ENCODE peak calls at places on chromosome 12, in ten cellular contexts. P, C, N, S, X, J, Z, M, A and Y are unnamed samples.

GRCh38 chr12:125856366-125856765 is 791.1 kb downstream of the AACS start:
- DNase-seq in P (no peak), C (no peak), N (no peak), S (no peak), X (no peak), J (no peak), Z (no peak), M (no peak), A (no peak), Y (no peak)

GRCh38 chr12:130375888-130376287 is 38.2 kb downstream of the PIWIL1 start:
- DNase-seq in P (no peak), C (no peak), N (no peak), S (no peak), X (no peak), J (no peak), Z (no peak), M (no peak), A (no peak), Y (no peak)

GRCh38 chr12:68067762-68068376 is 78.6 kb downstream of the IFNG-AS1 start:
- DNase-seq in P (no peak), C (no peak), N (no peak), S (no peak), X (no peak), J (peak), Z (peak), M (no peak), A (no peak), Y (no peak)

GRCh38 chr12:124006582-124007170 is 33.7 kb downstream of the ZNF664 start:
- DNase-seq in P (no peak), C (no peak), N (no peak), S (no peak), X (no peak), J (no peak), Z (no peak), M (no peak), A (no peak), Y (no peak)

GRCh38 chr12:53232641-53233538 is 881 bp upstream of the RARG start:
- DNase-seq in P (peak), C (peak), N (no peak), S (peak), X (no peak), J (no peak), Z (peak), M (no peak), A (no peak), Y (no peak)

GRCh38 chr12:124302241-124302806 is 7.4 kb downstream of the RFLNA start:
- DNase-seq in P (no peak), C (peak), N (no peak), S (no peak), X (no peak), J (no peak), Z (no peak), M (no peak), A (no peak), Y (no peak)

GRCh38 chr12:24425601-24425970 is 476.1 kb upstream of the SOX5 start:
- DNase-seq in P (no peak), C (no peak), N (no peak), S (no peak), X (no peak), J (no peak), Z (no peak), M (no peak), A (no peak), Y (no peak)

GRCh38 chr12:106297075-106297474 is 5.5 kb upstream of the TCP11L2 start:
- DNase-seq in P (no peak), C (no peak), N (no peak), S (no peak), X (no peak), J (no peak), Z (no peak), M (no peak), A (no peak), Y (no peak)

GRCh38 chr12:116277393-116278258 is at the start of gene MED13L:
- DNase-seq in P (peak), C (peak), N (peak), S (peak), X (peak), J (peak), Z (peak), M (peak), A (peak), Y (peak)

GRCh38 chr12:32533971-32534590 is 134.7 kb downstream of the FGD4 start:
- DNase-seq in P (peak), C (no peak), N (no peak), S (no peak), X (peak), J (peak), Z (peak), M (peak), A (peak), Y (no peak)

GRCh38 chr12:128861226-128862016 is 8.1 kb downstream of the GLT1D1 start:
- DNase-seq in P (no peak), C (no peak), N (no peak), S (no peak), X (no peak), J (peak), Z (no peak), M (no peak), A (no peak), Y (no peak)

GRCh38 chr12:23084236-23084995 is 459.4 kb downstream of the ETNK1 start:
- DNase-seq in P (no peak), C (no peak), N (no peak), S (no peak), X (peak), J (peak), Z (peak), M (no peak), A (no peak), Y (no peak)

GRCh38 chr12:64699504-64700115 is 59.6 kb downstream of the GNS start:
- DNase-seq in P (no peak), C (peak), N (no peak), S (no peak), X (no peak), J (no peak), Z (no peak), M (no peak), A (no peak), Y (no peak)

GRCh38 chr12:45235087-45236025 is 19.5 kb downstream of the ANO6 start:
- DNase-seq in P (peak), C (no peak), N (no peak), S (no peak), X (peak), J (peak), Z (peak), M (peak), A (no peak), Y (no peak)

GRCh38 chr12:50749459-50749882 is 14.4 kb upstream of the ATF1 start:
- DNase-seq in P (no peak), C (no peak), N (no peak), S (no peak), X (no peak), J (no peak), Z (no peak), M (no peak), A (no peak), Y (no peak)

GRCh38 chr12:29428630-29429029 is 47.7 kb upstream of the ERGIC2 start:
- DNase-seq in P (no peak), C (no peak), N (no peak), S (no peak), X (peak), J (no peak), Z (peak), M (peak), A (no peak), Y (no peak)

DNA sequence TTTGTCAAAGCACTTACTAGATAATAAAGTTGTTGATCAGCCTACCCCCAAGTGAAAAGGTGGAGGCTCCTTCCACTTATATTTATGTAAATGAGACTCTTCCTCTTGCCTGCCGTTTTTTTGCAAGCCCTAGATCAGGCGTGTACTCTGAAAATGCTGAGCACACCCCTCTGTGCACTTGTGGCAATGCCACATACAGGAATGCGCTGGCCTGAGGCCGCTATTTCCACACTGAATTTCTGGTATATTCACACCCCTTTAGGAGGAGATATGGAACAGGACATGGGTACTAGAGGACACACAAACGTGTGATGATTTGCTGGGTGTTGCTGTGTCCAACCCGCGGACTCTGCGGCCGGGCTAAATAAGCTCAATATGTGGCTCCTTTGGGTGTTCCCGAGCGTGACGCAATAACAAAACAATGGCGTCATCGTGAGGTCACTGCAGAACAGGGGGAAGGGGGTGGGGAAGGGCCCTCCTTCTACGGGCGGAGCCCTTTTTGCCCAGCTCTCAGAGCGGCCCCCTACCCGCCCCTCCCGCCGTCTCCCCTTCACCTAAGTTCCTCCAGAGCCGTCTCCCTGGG is 554 bp upstream of the TSPAN31 start:
- DNase-seq in P (peak), C (no peak), N (peak), S (peak), X (peak), J (no peak), Z (peak), M (peak), A (no peak), Y (no peak)
- TF ChIP-seq CTCF in P (no peak), C (no peak), N (no peak), S (no peak), X (no peak), J (no peak), Z (no peak), M (no peak), A (no peak), Y (no peak)

DNA sequence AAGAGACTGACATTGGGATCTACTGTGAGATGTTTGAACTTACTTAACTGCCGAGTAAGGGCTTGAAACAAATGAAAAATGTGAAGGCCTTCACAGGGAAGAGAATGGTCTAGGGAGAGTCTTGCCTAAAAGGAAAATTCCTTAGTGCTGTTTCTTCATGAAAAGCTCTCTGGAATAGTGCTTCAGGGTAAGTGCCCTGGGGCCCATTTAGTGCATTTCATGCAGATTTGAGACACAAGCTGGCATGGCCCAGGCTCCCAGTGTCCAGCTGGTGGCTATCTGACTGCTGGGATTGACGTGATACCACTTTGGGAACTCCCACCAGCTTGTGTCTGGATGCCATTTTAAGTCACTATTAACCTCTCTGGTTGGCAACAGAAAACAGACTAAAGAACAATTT is 26.9 kb downstream of the BEST3 start:
- DNase-seq in P (no peak), C (no peak), N (no peak), S (no peak), X (no peak), J (no peak), Z (no peak), M (no peak), A (no peak), Y (no peak)
- TF ChIP-seq CTCF in P (no peak), C (no peak), N (no peak), S (no peak), X (no peak), J (no peak), Z (no peak), M (no peak), A (no peak), Y (no peak)

GRCh38 chr12:74322792-74323191 is 214.8 kb upstream of the ATXN7L3B start:
- DNase-seq in P (no peak), C (no peak), N (no peak), S (no peak), X (no peak), J (no peak), Z (no peak), M (no peak), A (no peak), Y (no peak)

GRCh38 chr12:74317741-74318140 is 219.9 kb upstream of the ATXN7L3B start:
- DNase-seq in P (no peak), C (no peak), N (no peak), S (no peak), X (no peak), J (no peak), Z (no peak), M (no peak), A (no peak), Y (no peak)

GRCh38 chr12:74317078-74317581 is 220.5 kb upstream of the ATXN7L3B start:
- DNase-seq in P (no peak), C (no peak), N (peak), S (no peak), X (no peak), J (no peak), Z (peak), M (no peak), A (no peak), Y (no peak)

GRCh38 chr12:74321381-74321780 is 216.3 kb upstream of the ATXN7L3B start:
- DNase-seq in P (no peak), C (peak), N (no peak), S (no peak), X (no peak), J (no peak), Z (no peak), M (no peak), A (no peak), Y (no peak)
- TF ChIP-seq CTCF in P (no peak), C (no peak), N (no peak), S (no peak), X (no peak), J (no peak), Z (no peak), M (no peak), A (no peak), Y (no peak)

DNA sequence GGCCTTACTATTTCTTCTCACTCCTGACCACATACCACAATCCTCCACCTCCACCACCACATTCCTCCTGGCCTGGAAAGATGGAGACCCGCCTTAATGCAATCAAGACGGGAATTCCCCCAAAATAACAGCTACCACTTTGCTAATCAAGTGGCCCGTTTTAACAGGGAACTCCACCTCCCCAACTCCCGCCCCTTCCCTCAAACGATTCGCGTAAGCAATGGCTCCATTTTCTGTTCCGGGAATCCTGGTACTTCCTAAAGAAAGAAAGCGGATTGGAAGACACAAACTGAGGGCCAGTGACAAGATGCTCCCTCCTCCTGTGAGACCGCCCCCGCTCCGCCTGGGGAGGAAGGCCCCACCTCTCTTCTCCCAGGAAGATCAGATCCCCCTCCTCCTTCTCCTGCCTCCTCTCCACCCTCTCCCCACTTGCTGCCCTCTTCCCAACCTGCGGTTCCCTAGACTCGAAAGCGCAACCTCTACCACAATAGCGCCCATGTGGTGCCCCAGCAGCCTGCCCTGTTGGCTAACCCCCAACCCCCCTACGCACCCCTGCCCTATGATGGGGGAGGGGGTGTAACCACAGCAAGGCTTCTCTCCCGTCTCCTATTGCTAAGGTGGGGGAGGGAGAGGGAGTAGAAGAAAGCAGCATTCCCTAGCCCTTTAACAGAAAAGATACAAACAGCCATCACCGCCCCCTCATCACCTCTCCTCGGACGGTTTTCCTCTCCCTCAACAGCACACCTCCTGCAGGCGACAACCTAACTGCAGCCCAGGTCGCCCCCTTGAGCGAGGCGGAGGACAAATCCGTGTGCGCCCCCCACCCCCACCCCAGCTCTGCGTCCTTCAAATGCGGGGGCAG is 777 bp downstream of the ARF3 start:
- DNase-seq in P (peak), C (peak), N (peak), S (peak), X (peak), J (peak), Z (peak), M (peak), A (no peak), Y (peak)
- TF ChIP-seq CTCF in P (no peak), C (no peak), N (no peak), S (no peak), X (no peak), J (no peak), Z (no peak), M (no peak), A (peak), Y (no peak)

GRCh38 chr12:108768591-108769500 is 37.5 kb upstream of the CORO1C start:
- DNase-seq in P (no peak), C (peak), N (peak), S (no peak), X (no peak), J (peak), Z (peak), M (no peak), A (peak), Y (no peak)
- TF ChIP-seq CTCF in P (no peak), C (no peak), N (no peak), S (no peak), X (no peak), J (peak), Z (no peak), M (no peak), A (peak), Y (no peak)

GRCh38 chr12:109968801-109969200 is 27.4 kb downstream of the GIT2 start:
- DNase-seq in P (no peak), C (no peak), N (no peak), S (no peak), X (no peak), J (no peak), Z (no peak), M (no peak), A (no peak), Y (no peak)
- TF ChIP-seq CTCF in P (no peak), C (no peak), N (no peak), S (no peak), X (no peak), J (no peak), Z (no peak), M (no peak), A (no peak), Y (no peak)

DNA sequence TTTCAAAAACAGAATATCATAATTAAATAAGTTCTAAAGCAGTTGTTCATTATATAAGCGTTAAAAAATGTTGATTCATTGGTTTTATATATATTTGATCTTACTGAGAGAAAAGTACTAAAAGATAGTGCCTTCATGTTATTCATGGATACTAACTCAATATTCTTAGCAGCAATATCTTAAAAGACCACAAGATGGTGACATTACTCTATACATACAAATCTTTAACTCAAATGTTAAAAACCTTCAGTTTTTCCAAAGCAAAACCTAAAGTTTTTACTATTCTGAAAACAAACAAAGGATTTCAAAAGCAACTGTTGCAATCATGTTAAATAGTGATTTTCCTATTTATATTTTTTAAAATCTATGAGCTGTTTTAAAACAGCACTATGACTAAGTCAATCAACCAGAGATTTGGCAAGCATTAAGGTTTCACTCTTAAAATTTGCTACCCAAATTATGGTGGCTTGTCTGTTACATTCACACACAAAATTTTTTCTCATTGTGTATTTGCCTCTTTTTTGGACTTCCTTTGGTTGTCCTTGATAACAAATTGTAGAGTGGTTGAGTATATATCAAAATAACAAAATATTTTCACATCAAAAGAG is 50.1 kb upstream of the RERGL start:
- DNase-seq in P (no peak), C (no peak), N (no peak), S (no peak), X (peak), J (peak), Z (peak), M (no peak), A (no peak), Y (no peak)
- TF ChIP-seq CTCF in P (peak), C (peak), N (peak), S (peak), X (peak), J (peak), Z (peak), M (peak), A (peak), Y (peak)

DNA sequence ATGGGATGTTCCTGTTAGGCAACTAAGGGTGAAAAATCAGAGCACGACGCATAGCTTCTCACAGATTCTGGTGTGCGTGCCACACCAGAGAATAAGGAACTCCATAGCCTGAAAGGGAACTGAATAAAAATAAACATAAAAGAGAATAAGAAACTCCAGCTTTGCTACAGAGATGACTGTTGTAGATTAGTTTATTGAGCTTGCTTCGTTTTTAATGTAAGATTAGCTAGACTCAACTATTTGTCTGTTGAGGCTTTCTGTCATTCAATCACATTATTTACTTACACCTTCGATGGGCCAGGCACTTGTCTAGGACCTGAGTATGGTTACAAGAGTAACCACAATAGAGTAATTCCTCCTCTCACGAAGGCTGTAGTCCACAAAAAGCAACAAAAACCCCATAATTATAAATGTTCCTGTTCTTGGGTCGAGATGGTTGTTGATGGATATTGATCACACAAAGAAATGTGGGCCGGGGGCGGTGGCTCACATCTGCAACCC is 807 bp upstream of the ZCCHC8 start:
- DNase-seq in P (no peak), C (no peak), N (no peak), S (no peak), X (no peak), J (no peak), Z (no peak), M (no peak), A (no peak), Y (no peak)
- TF ChIP-seq CTCF in P (no peak), C (no peak), N (no peak), S (no peak), X (no peak), J (no peak), Z (no peak), M (no peak), A (peak), Y (no peak)